ENCODE peak calls at places on chromosomes 7 and 10, in six cellular contexts. One of them, this sample, is unnamed.

GRCh38 chr7:47271749-47272148 is 310.2 kb downstream of the TNS3 start:
- DNase-seq in HepG2: no peak
- DNase-seq in IMR-90: no peak
- DNase-seq in GM12878: no peak
- DNase-seq in K562: no peak
- DNase-seq in H1: no peak
- DNase-seq in this sample: no peak

GRCh38 chr10:91635401-91636400 is 2.8 kb upstream of the PPP1R3C start:
- DNase-seq in HepG2: peak
- DNase-seq in IMR-90: peak
- DNase-seq in GM12878: no peak
- DNase-seq in K562: peak
- DNase-seq in H1: no peak
- DNase-seq in this sample: peak

GRCh38 chr7:12685550-12685949 is 1.9 kb upstream of the ARL4A start:
- DNase-seq in HepG2: no peak
- DNase-seq in IMR-90: peak
- DNase-seq in GM12878: no peak
- DNase-seq in K562: no peak
- DNase-seq in H1: peak
- DNase-seq in this sample: peak

GRCh38 chr10:80579370-80579769 is 41.7 kb downstream of the SH2D4B start:
- DNase-seq in HepG2: no peak
- DNase-seq in IMR-90: no peak
- DNase-seq in GM12878: no peak
- DNase-seq in K562: no peak
- DNase-seq in H1: no peak
- DNase-seq in this sample: no peak

GRCh38 chr10:68813554-68813953 is 13.8 kb upstream of the STOX1 start:
- DNase-seq in HepG2: no peak
- DNase-seq in IMR-90: no peak
- DNase-seq in GM12878: no peak
- DNase-seq in K562: no peak
- DNase-seq in H1: no peak
- DNase-seq in this sample: no peak

GRCh38 chr10:73758704-73759511 is 14.7 kb downstream of the SEC24C start:
- DNase-seq in HepG2: no peak
- DNase-seq in IMR-90: no peak
- DNase-seq in GM12878: no peak
- DNase-seq in K562: no peak
- DNase-seq in H1: no peak
- DNase-seq in this sample: no peak

GRCh38 chr7:103989200-103989784 is at the start of gene RELN:
- DNase-seq in HepG2: peak
- DNase-seq in IMR-90: peak
- DNase-seq in GM12878: no peak
- DNase-seq in K562: peak
- DNase-seq in H1: no peak
- DNase-seq in this sample: peak

GRCh38 chr10:45547207-45547606 is 125.4 kb downstream of the ZFAND4 start:
- DNase-seq in HepG2: no peak
- DNase-seq in IMR-90: no peak
- DNase-seq in GM12878: no peak
- DNase-seq in K562: no peak
- DNase-seq in H1: no peak
- DNase-seq in this sample: no peak

GRCh38 chr7:153832160-153832559 is 220.0 kb upstream of the DPP6 start:
- DNase-seq in HepG2: peak
- DNase-seq in IMR-90: no peak
- DNase-seq in GM12878: no peak
- DNase-seq in K562: no peak
- DNase-seq in H1: no peak
- DNase-seq in this sample: peak

GRCh38 chr10:61931620-61932332 is 30.3 kb downstream of the ARID5B start:
- DNase-seq in HepG2: no peak
- DNase-seq in IMR-90: no peak
- DNase-seq in GM12878: no peak
- DNase-seq in K562: no peak
- DNase-seq in H1: no peak
- DNase-seq in this sample: no peak

GRCh38 chr7:51965454-51965853 is 648.8 kb upstream of the COBL start:
- DNase-seq in HepG2: no peak
- DNase-seq in IMR-90: no peak
- DNase-seq in GM12878: no peak
- DNase-seq in K562: no peak
- DNase-seq in H1: no peak
- DNase-seq in this sample: peak

GRCh38 chr7:105024734-105025133 is 10.7 kb downstream of the KMT2E start:
- DNase-seq in HepG2: peak
- DNase-seq in IMR-90: peak
- DNase-seq in GM12878: no peak
- DNase-seq in K562: no peak
- DNase-seq in H1: no peak
- DNase-seq in this sample: no peak

GRCh38 chr10:7988985-7989384 is 65.5 kb upstream of the GATA3 start:
- DNase-seq in HepG2: no peak
- DNase-seq in IMR-90: no peak
- DNase-seq in GM12878: no peak
- DNase-seq in K562: peak
- DNase-seq in H1: no peak
- DNase-seq in this sample: no peak

GRCh38 chr10:88791924-88792323 is 10.6 kb upstream of the LIPM start:
- DNase-seq in HepG2: peak
- DNase-seq in IMR-90: peak
- DNase-seq in GM12878: peak
- DNase-seq in K562: no peak
- DNase-seq in H1: no peak
- DNase-seq in this sample: peak

GRCh38 chr10:123136806-123137642 is 1.3 kb downstream of the HMX3 start:
- DNase-seq in HepG2: no peak
- DNase-seq in IMR-90: no peak
- DNase-seq in GM12878: no peak
- DNase-seq in K562: peak
- DNase-seq in H1: no peak
- DNase-seq in this sample: no peak

GRCh38 chr10:71293446-71294090 is 25.5 kb upstream of the SLC29A3 start:
- DNase-seq in HepG2: no peak
- DNase-seq in IMR-90: no peak
- DNase-seq in GM12878: no peak
- DNase-seq in K562: no peak
- DNase-seq in H1: no peak
- DNase-seq in this sample: no peak

GRCh38 chr7:107659666-107660065 is 962 bp upstream of the SLC26A4 start:
- DNase-seq in HepG2: no peak
- DNase-seq in IMR-90: peak
- DNase-seq in GM12878: no peak
- DNase-seq in K562: no peak
- DNase-seq in H1: no peak
- DNase-seq in this sample: no peak

GRCh38 chr10:116126239-116126638 is 146.8 kb downstream of the GFRA1 start:
- DNase-seq in HepG2: no peak
- DNase-seq in IMR-90: no peak
- DNase-seq in GM12878: no peak
- DNase-seq in K562: no peak
- DNase-seq in H1: no peak
- DNase-seq in this sample: no peak

GRCh38 chr10:116668446-116668845 is 47.7 kb downstream of the PNLIPRP2 start:
- DNase-seq in HepG2: no peak
- DNase-seq in IMR-90: no peak
- DNase-seq in GM12878: no peak
- DNase-seq in K562: no peak
- DNase-seq in H1: no peak
- DNase-seq in this sample: no peak

GRCh38 chr7:83559887-83560286 is 89.1 kb downstream of the SEMA3E start:
- DNase-seq in HepG2: no peak
- DNase-seq in IMR-90: no peak
- DNase-seq in GM12878: no peak
- DNase-seq in K562: no peak
- DNase-seq in H1: no peak
- DNase-seq in this sample: no peak
- TF ChIP-seq RAD21 in HepG2: no peak
- TF ChIP-seq RAD21 in IMR-90: no peak
- TF ChIP-seq RAD21 in GM12878: no peak
- TF ChIP-seq RAD21 in K562: no peak
- TF ChIP-seq RAD21 in H1: no peak
- TF ChIP-seq RAD21 in this sample: no peak

DNA sequence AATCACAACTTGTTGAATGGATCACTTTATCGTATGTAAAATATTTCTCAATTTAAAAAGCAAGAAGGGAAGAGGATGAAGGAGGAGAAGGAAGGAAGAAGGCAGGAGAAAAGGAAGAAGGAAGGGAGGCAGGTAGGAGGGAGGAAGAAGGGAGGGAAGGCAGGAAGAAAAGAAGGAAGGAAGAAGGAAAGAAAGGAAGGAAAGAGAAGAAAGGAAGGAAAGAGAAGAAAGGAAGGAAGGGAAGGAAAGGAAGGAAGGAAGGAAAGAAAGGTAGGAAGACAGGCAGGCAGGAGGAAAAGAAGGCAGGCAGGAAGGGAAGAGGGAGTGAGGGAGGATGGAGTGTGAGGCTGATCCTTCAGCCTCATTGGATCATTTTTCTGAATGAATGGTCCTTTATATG is 145.5 kb downstream of the MYOF start:
- DNase-seq in HepG2: no peak
- DNase-seq in IMR-90: no peak
- DNase-seq in GM12878: no peak
- DNase-seq in K562: no peak
- DNase-seq in H1: no peak
- DNase-seq in this sample: no peak
- TF ChIP-seq RFX5 in HepG2: no peak
- TF ChIP-seq RFX5 in IMR-90: no peak
- TF ChIP-seq RFX5 in GM12878: no peak
- TF ChIP-seq RFX5 in K562: no peak
- TF ChIP-seq RFX5 in H1: no peak
- TF ChIP-seq RFX5 in this sample: no peak

DNA sequence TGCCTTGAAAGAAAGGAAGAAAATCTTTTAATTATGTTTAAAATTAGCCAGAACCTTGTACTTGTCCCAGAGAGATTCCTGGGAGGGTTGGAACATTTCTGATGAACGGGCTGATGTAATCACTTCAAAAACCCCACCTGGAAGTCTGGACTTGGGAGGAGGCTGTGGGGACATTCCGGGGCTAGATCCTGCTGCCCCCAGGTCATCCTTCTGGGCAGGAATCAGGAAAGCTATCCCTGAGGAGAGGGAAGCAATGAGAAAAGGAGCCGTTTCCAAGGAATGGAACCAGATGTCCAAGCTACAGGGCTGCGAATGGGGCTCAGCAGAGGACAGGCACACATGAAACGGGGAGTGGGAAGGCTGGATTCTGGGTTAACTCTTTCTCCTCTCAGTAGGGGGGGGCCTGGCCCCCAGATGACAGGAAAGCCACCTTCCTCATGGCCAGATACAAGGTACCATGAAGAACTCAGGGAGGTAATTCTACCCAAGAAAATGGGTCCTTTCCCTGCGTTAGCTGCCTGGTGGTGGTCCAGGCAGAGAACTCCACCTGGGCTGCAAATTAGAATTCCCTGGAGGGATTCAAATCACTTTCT is 280.1 kb downstream of the TCF7L2 start:
- DNase-seq in HepG2: no peak
- DNase-seq in IMR-90: no peak
- DNase-seq in GM12878: no peak
- DNase-seq in K562: no peak
- DNase-seq in H1: no peak
- DNase-seq in this sample: no peak
- H2AFZ ChIP-seq in HepG2: no peak
- H2AFZ ChIP-seq in IMR-90: no peak
- H2AFZ ChIP-seq in GM12878: no peak
- H2AFZ ChIP-seq in K562: no peak
- H2AFZ ChIP-seq in H1: peak
- H2AFZ ChIP-seq in this sample: no peak

DNA sequence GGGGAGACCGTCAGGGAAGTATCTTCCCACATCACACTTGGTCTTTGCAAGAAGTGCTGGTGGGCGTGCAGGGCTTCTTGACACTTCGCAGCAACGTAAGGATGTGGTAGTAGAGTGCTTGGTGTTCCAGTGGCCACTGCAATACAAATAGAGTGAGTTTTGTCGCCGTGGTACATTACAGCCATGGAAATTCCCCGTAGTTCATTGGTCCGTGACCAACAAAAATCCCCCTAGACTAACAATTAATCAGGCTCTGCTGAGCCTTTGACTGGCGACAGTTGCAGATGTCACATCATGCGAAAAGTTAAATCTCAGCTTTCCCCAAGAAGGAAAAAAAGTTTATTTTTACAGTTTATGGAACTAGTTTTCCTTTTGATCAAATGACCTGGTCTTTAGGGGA is 134.7 kb downstream of the MGMT start:
- DNase-seq in HepG2: no peak
- DNase-seq in IMR-90: no peak
- DNase-seq in GM12878: peak
- DNase-seq in K562: no peak
- DNase-seq in H1: no peak
- DNase-seq in this sample: no peak
- TF ChIP-seq RAD21 in HepG2: no peak
- TF ChIP-seq RAD21 in IMR-90: no peak
- TF ChIP-seq RAD21 in GM12878: no peak
- TF ChIP-seq RAD21 in K562: no peak
- TF ChIP-seq RAD21 in H1: no peak
- TF ChIP-seq RAD21 in this sample: no peak

GRCh38 chr10:124719213-124719851 is 24.8 kb downstream of the FAM53B start:
- DNase-seq in HepG2: no peak
- DNase-seq in IMR-90: peak
- DNase-seq in GM12878: peak
- DNase-seq in K562: peak
- DNase-seq in H1: no peak
- DNase-seq in this sample: no peak
- TF ChIP-seq RFX5 in HepG2: no peak
- TF ChIP-seq RFX5 in IMR-90: no peak
- TF ChIP-seq RFX5 in GM12878: no peak
- TF ChIP-seq RFX5 in K562: no peak
- TF ChIP-seq RFX5 in H1: no peak
- TF ChIP-seq RFX5 in this sample: no peak

DNA sequence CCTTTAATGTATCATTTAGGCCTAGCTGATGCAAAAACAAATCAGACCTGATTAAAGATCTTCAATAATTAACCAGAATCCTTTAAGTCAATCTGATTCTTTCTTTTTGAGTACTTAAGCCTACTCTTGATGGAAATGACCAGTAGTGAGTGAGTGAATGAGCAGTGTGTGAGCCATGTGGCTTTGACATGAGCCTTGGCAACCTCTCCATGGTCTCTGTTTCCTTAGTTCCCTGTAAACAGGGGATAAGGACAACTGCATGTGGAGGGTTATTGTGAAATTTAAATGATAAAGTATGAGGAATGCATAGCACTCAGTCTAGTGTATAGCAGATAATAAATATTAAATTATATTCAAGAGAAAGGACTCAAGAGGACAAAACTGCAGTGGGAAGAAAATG is 155.2 kb downstream of the BMPER start:
- DNase-seq in HepG2: no peak
- DNase-seq in IMR-90: peak
- DNase-seq in GM12878: no peak
- DNase-seq in K562: no peak
- DNase-seq in H1: no peak
- DNase-seq in this sample: no peak
- H2AFZ ChIP-seq in HepG2: no peak
- H2AFZ ChIP-seq in IMR-90: no peak
- H2AFZ ChIP-seq in GM12878: no peak
- H2AFZ ChIP-seq in K562: no peak
- H2AFZ ChIP-seq in H1: no peak
- H2AFZ ChIP-seq in this sample: no peak

GRCh38 chr10:113751116-113751728 is at the start of gene PLEKHS1:
- DNase-seq in HepG2: no peak
- DNase-seq in IMR-90: no peak
- DNase-seq in GM12878: no peak
- DNase-seq in K562: no peak
- DNase-seq in H1: no peak
- DNase-seq in this sample: no peak
- TF ChIP-seq RAD21 in HepG2: no peak
- TF ChIP-seq RAD21 in IMR-90: no peak
- TF ChIP-seq RAD21 in GM12878: no peak
- TF ChIP-seq RAD21 in K562: no peak
- TF ChIP-seq RAD21 in H1: no peak
- TF ChIP-seq RAD21 in this sample: no peak